ENCODE peak calls at places on chromosomes 1 and 21, in four cellular contexts. One of them, this sample, is unnamed.

GRCh38 chr1:105137543-105138444 is 1388.1 kb downstream of the AMY1C start:
- DNase-seq in COR-L47: no peak
- DNase-seq in iris pigment epithelial cell: peak
- DNase-seq in CD8-positive, alpha-beta T cell: no peak
- DNase-seq in this sample: no peak

GRCh38 chr21:44571296-44571695 is 2.2 kb upstream of the KRTAP10-4 start:
- DNase-seq in iris pigment epithelial cell: no peak
- DNase-seq in CD8-positive, alpha-beta T cell: no peak
- DNase-seq in COR-L47: no peak
- DNase-seq in this sample: no peak

GRCh38 chr1:15667362-15667761 is 16.8 kb upstream of the PLEKHM2 start:
- DNase-seq in COR-L47: no peak
- DNase-seq in iris pigment epithelial cell: no peak
- DNase-seq in CD8-positive, alpha-beta T cell: no peak
- DNase-seq in this sample: no peak

GRCh38 chr1:33222381-33222780 is 33.9 kb upstream of the ZNF362 start:
- DNase-seq in COR-L47: no peak
- DNase-seq in CD8-positive, alpha-beta T cell: no peak
- DNase-seq in iris pigment epithelial cell: no peak
- DNase-seq in this sample: no peak

GRCh38 chr1:162856260-162856659 is 4.7 kb downstream of the CCDC190 start:
- DNase-seq in CD8-positive, alpha-beta T cell: no peak
- DNase-seq in COR-L47: no peak
- DNase-seq in iris pigment epithelial cell: peak
- DNase-seq in this sample: no peak

GRCh38 chr1:36858553-36858952 is 175.8 kb downstream of the GRIK3 start:
- DNase-seq in iris pigment epithelial cell: no peak
- DNase-seq in COR-L47: no peak
- DNase-seq in CD8-positive, alpha-beta T cell: no peak
- DNase-seq in this sample: no peak

GRCh38 chr1:173503391-173503790 is 26.3 kb downstream of the PRDX6 start:
- DNase-seq in CD8-positive, alpha-beta T cell: no peak
- DNase-seq in COR-L47: no peak
- DNase-seq in iris pigment epithelial cell: peak
- DNase-seq in this sample: no peak

GRCh38 chr1:6833804-6834203 is 48.5 kb downstream of the CAMTA1 start:
- DNase-seq in COR-L47: no peak
- DNase-seq in iris pigment epithelial cell: no peak
- DNase-seq in CD8-positive, alpha-beta T cell: no peak
- DNase-seq in this sample: no peak

GRCh38 chr21:29382029-29382654 is 83.4 kb downstream of the BACH1 start:
- DNase-seq in CD8-positive, alpha-beta T cell: no peak
- DNase-seq in iris pigment epithelial cell: peak
- DNase-seq in COR-L47: no peak
- DNase-seq in this sample: no peak

GRCh38 chr1:115068780-115069179 is 20.5 kb downstream of the TSPAN2 start:
- DNase-seq in COR-L47: peak
- DNase-seq in iris pigment epithelial cell: no peak
- DNase-seq in CD8-positive, alpha-beta T cell: no peak
- DNase-seq in this sample: no peak

GRCh38 chr1:197441990-197442389 is 173.9 kb downstream of the CRB1 start:
- DNase-seq in COR-L47: no peak
- DNase-seq in CD8-positive, alpha-beta T cell: no peak
- DNase-seq in iris pigment epithelial cell: peak
- DNase-seq in this sample: no peak

GRCh38 chr21:25421327-25422028 is 185.8 kb downstream of the MRPL39 start:
- DNase-seq in iris pigment epithelial cell: peak
- DNase-seq in CD8-positive, alpha-beta T cell: peak
- DNase-seq in COR-L47: peak
- DNase-seq in this sample: peak

GRCh38 chr1:94038511-94038910 is 82.4 kb downstream of the ABCA4 start:
- DNase-seq in COR-L47: no peak
- DNase-seq in CD8-positive, alpha-beta T cell: no peak
- DNase-seq in iris pigment epithelial cell: no peak
- DNase-seq in this sample: no peak

GRCh38 chr1:168636200-168636599 is 59.8 kb downstream of the XCL1 start:
- DNase-seq in CD8-positive, alpha-beta T cell: no peak
- DNase-seq in COR-L47: no peak
- DNase-seq in iris pigment epithelial cell: peak
- DNase-seq in this sample: no peak

GRCh38 chr1:14095001-14095400 is 395.0 kb downstream of the PRDM2 start:
- DNase-seq in COR-L47: peak
- DNase-seq in iris pigment epithelial cell: no peak
- DNase-seq in CD8-positive, alpha-beta T cell: no peak
- DNase-seq in this sample: no peak

GRCh38 chr1:198680174-198680871 is 41.5 kb downstream of the PTPRC start:
- DNase-seq in iris pigment epithelial cell: no peak
- DNase-seq in COR-L47: no peak
- DNase-seq in CD8-positive, alpha-beta T cell: no peak
- DNase-seq in this sample: no peak

GRCh38 chr1:9892563-9893528 is 17.2 kb downstream of the CTNNBIP1 start:
- DNase-seq in COR-L47: no peak
- DNase-seq in CD8-positive, alpha-beta T cell: no peak
- DNase-seq in iris pigment epithelial cell: peak
- DNase-seq in this sample: no peak

GRCh38 chr1:173827611-173828010 is 2.9 kb upstream of the CENPL start:
- DNase-seq in CD8-positive, alpha-beta T cell: no peak
- DNase-seq in COR-L47: no peak
- DNase-seq in iris pigment epithelial cell: peak
- DNase-seq in this sample: no peak

GRCh38 chr1:244214009-244214967 is 163.2 kb downstream of the ZBTB18 start:
- DNase-seq in iris pigment epithelial cell: peak
- DNase-seq in CD8-positive, alpha-beta T cell: no peak
- DNase-seq in COR-L47: no peak
- DNase-seq in this sample: no peak

GRCh38 chr1:94316836-94317789 is 79.7 kb upstream of the ARHGAP29 start:
- DNase-seq in COR-L47: no peak
- DNase-seq in iris pigment epithelial cell: peak
- DNase-seq in CD8-positive, alpha-beta T cell: no peak
- DNase-seq in this sample: no peak

GRCh38 chr21:37671381-37671780 is 244.9 kb downstream of the KCNJ6 start:
- DNase-seq in iris pigment epithelial cell: no peak
- DNase-seq in COR-L47: no peak
- DNase-seq in CD8-positive, alpha-beta T cell: no peak
- DNase-seq in this sample: no peak

GRCh38 chr1:6348511-6349191 is 44.9 kb downstream of the ACOT7 start:
- DNase-seq in iris pigment epithelial cell: peak
- DNase-seq in COR-L47: no peak
- DNase-seq in CD8-positive, alpha-beta T cell: peak
- DNase-seq in this sample: peak

GRCh38 chr1:115117303-115117702 is 28.0 kb upstream of the TSPAN2 start:
- DNase-seq in CD8-positive, alpha-beta T cell: no peak
- DNase-seq in COR-L47: no peak
- DNase-seq in iris pigment epithelial cell: no peak
- DNase-seq in this sample: no peak

GRCh38 chr1:78441921-78442320 is 48.9 kb upstream of the PTGFR start:
- DNase-seq in COR-L47: no peak
- DNase-seq in iris pigment epithelial cell: peak
- DNase-seq in CD8-positive, alpha-beta T cell: no peak
- DNase-seq in this sample: no peak

GRCh38 chr1:166176416-166176815 is 9.6 kb upstream of the FAM78B start:
- DNase-seq in iris pigment epithelial cell: no peak
- DNase-seq in CD8-positive, alpha-beta T cell: no peak
- DNase-seq in COR-L47: no peak
- DNase-seq in this sample: no peak

GRCh38 chr1:172141351-172142000 is 279.0 kb upstream of the C1orf105 start:
- DNase-seq in CD8-positive, alpha-beta T cell: no peak
- DNase-seq in iris pigment epithelial cell: peak
- DNase-seq in COR-L47: no peak
- DNase-seq in this sample: no peak

GRCh38 chr1:209095627-209096595 is 487.6 kb upstream of the CAMK1G start:
- DNase-seq in COR-L47: no peak
- DNase-seq in iris pigment epithelial cell: peak
- DNase-seq in CD8-positive, alpha-beta T cell: no peak
- DNase-seq in this sample: no peak

GRCh38 chr1:206923009-206923960 is 1.5 kb upstream of the FCMR start:
- DNase-seq in COR-L47: no peak
- DNase-seq in iris pigment epithelial cell: no peak
- DNase-seq in CD8-positive, alpha-beta T cell: peak
- DNase-seq in this sample: peak

GRCh38 chr1:77399250-77400086 is 117.6 kb downstream of the AK5 start:
- DNase-seq in COR-L47: no peak
- DNase-seq in CD8-positive, alpha-beta T cell: no peak
- DNase-seq in iris pigment epithelial cell: no peak
- DNase-seq in this sample: no peak

GRCh38 chr1:77514871-77515776 is 167.3 kb downstream of the ZZZ3 start:
- DNase-seq in CD8-positive, alpha-beta T cell: no peak
- DNase-seq in COR-L47: peak
- DNase-seq in iris pigment epithelial cell: peak
- DNase-seq in this sample: no peak

GRCh38 chr1:1219341-1219740 is 5.4 kb upstream of the TNFRSF4 start:
- DNase-seq in CD8-positive, alpha-beta T cell: no peak
- DNase-seq in iris pigment epithelial cell: no peak
- DNase-seq in COR-L47: no peak
- DNase-seq in this sample: peak